ENCODE peak calls at places on chromosomes 11 and 22, in ten cellular contexts. E, F, V, U, Q, G, L, P, H and W are unnamed samples.

GRCh38 chr11:117010808-117011540 is 87.3 kb downstream of the SIK3 start:
- DNase-seq in E (no peak), F (no peak), V (peak; percentile 91), U (peak; percentile 92), Q (peak; percentile 89), G (peak; percentile 63), L (no peak), P (peak; percentile 98), H (no peak), W (no peak)

GRCh38 chr11:65448418-65449196 is 26.0 kb downstream of the NEAT1 start:
- DNase-seq in E (peak; percentile 29), F (peak; percentile 72), V (peak; percentile 68), U (no peak), Q (no peak), G (peak; percentile 64), L (no peak), P (peak; percentile 58), H (no peak), W (no peak)

GRCh38 chr22:23260645-23261581 is 80.6 kb downstream of the BCR start:
- DNase-seq in E (no peak), F (no peak), V (no peak), U (no peak), Q (no peak), G (no peak), L (no peak), P (no peak), H (no peak), W (no peak)

GRCh38 chr22:48605125-48605524 is 1222.5 kb downstream of the BRD1 start:
- DNase-seq in E (no peak), F (no peak), V (no peak), U (no peak), Q (no peak), G (no peak), L (no peak), P (no peak), H (no peak), W (no peak)

GRCh38 chr11:34619062-34619516 is 1.8 kb upstream of the EHF start:
- DNase-seq in E (no peak), F (no peak), V (no peak), U (no peak), Q (no peak), G (no peak), L (no peak), P (no peak), H (no peak), W (no peak)

GRCh38 chr11:27592111-27592780 is 85.7 kb upstream of the LIN7C start:
- DNase-seq in E (no peak), F (no peak), V (no peak), U (no peak), Q (peak; percentile 59), G (no peak), L (no peak), P (no peak), H (no peak), W (no peak)

GRCh38 chr22:49685116-49685515 is 142.6 kb downstream of the BRD1 start:
- DNase-seq in E (no peak), F (no peak), V (no peak), U (no peak), Q (no peak), G (no peak), L (no peak), P (no peak), H (no peak), W (no peak)

GRCh38 chr11:118144301-118144701 is 8.3 kb downstream of the SCN4B start:
- DNase-seq in E (no peak), F (no peak), V (no peak), U (no peak), Q (no peak), G (no peak), L (no peak), P (no peak), H (no peak), W (no peak)

GRCh38 chr11:111937461-111937769 is 272 bp downstream of the DIXDC1 start:
- DNase-seq in E (no peak), F (no peak), V (no peak), U (no peak), Q (no peak), G (no peak), L (no peak), P (no peak), H (no peak), W (no peak)

GRCh38 chr11:114196994-114197702 is 99.1 kb upstream of the NNMT start:
- DNase-seq in E (no peak), F (no peak), V (no peak), U (no peak), Q (peak; percentile 11), G (no peak), L (no peak), P (no peak), H (peak; percentile 13), W (no peak)

GRCh38 chr22:46937185-46937584 is 174.7 kb downstream of the TBC1D22A start:
- DNase-seq in E (no peak), F (no peak), V (no peak), U (no peak), Q (no peak), G (no peak), L (no peak), P (no peak), H (no peak), W (no peak)

GRCh38 chr11:124481365-124482323 is 36.1 kb upstream of the OR8B8 start:
- DNase-seq in E (peak; percentile 74), F (no peak), V (peak; percentile 50), U (peak; percentile 30), Q (peak; percentile 39), G (peak; percentile 23), L (no peak), P (peak; percentile 22), H (no peak), W (no peak)

GRCh38 chr11:124879229-124879998 is 14.2 kb downstream of the ROBO3 start:
- DNase-seq in E (no peak), F (no peak), V (no peak), U (no peak), Q (no peak), G (no peak), L (no peak), P (no peak), H (no peak), W (no peak)

GRCh38 chr11:72245232-72245816 is 1.3 kb upstream of the PHOX2A start:
- DNase-seq in E (no peak), F (no peak), V (no peak), U (no peak), Q (no peak), G (no peak), L (no peak), P (no peak), H (no peak), W (no peak)